ENCODE peak calls at places on chromosome 12, in four cellular contexts. V, T, G and S are unnamed samples.
A peak's percentile ranks its signal among the peaks of the same experiment; 100 is the strongest.

GRCh38 chr12:86601550-86602308 is 345.5 kb upstream of the MGAT4C start:
- DNase-seq in V (no peak), T (no peak), G (no peak), S (no peak)

GRCh38 chr12:57845478-57846284 is 848 bp downstream of the CTDSP2 start:
- DNase-seq in V (peak; percentile 54), T (peak; percentile 40), G (peak; percentile 68), S (peak; percentile 40)

GRCh38 chr12:6827437-6827894 is 741 bp upstream of the P3H3 start:
- DNase-seq in V (peak; percentile 89), T (peak; percentile 71), G (no peak), S (no peak)

GRCh38 chr12:11650697-11651281 is 1.3 kb downstream of the ETV6 start:
- DNase-seq in V (peak; percentile 50), T (no peak), G (no peak), S (no peak)

GRCh38 chr12:50620050-50620974 is 115.5 kb downstream of the DIP2B start:
- DNase-seq in V (peak; percentile 89), T (peak; percentile 79), G (no peak), S (peak; percentile 51)

GRCh38 chr12:23648546-23648945 is 300.9 kb downstream of the SOX5 start:
- DNase-seq in V (no peak), T (no peak), G (no peak), S (no peak)

GRCh38 chr12:96234591-96235496 is 40.7 kb downstream of the ELK3 start:
- DNase-seq in V (no peak), T (no peak), G (no peak), S (no peak)

GRCh38 chr12:108939594-108939993 is 59.7 kb downstream of the DAO start:
- DNase-seq in V (peak; percentile 10), T (no peak), G (no peak), S (no peak)

GRCh38 chr12:48978291-48978740 is at the start of gene WNT1:
- DNase-seq in V (no peak), T (no peak), G (no peak), S (no peak)

GRCh38 chr12:1920971-1921370 is 2.5 kb upstream of the CACNA2D4 start:
- DNase-seq in V (no peak), T (no peak), G (no peak), S (no peak)

GRCh38 chr12:28415755-28416154 is 225.5 kb downstream of the CCDC91 start:
- DNase-seq in V (peak; percentile 76), T (peak; percentile 80), G (no peak), S (no peak)

GRCh38 chr12:112020947-112021457 is 7.8 kb downstream of the ERP29 start:
- DNase-seq in V (no peak), T (no peak), G (no peak), S (no peak)

GRCh38 chr12:105783983-105784947 is 354.5 kb downstream of the NUAK1 start:
- DNase-seq in V (no peak), T (no peak), G (no peak), S (no peak)

GRCh38 chr12:7114851-7115250 is 5.8 kb upstream of the C1RL start:
- DNase-seq in V (no peak), T (no peak), G (no peak), S (no peak)

GRCh38 chr12:120532701-120533238 is 1.4 kb upstream of the RNF10 start:
- DNase-seq in V (no peak), T (no peak), G (no peak), S (no peak)

GRCh38 chr12:115752913-115753726 is 524.4 kb downstream of the MED13L start:
- DNase-seq in V (peak; percentile 89), T (peak; percentile 61), G (no peak), S (no peak)

GRCh38 chr12:26906704-26907103 is 31.1 kb downstream of the INTS13 start:
- DNase-seq in V (no peak), T (no peak), G (no peak), S (no peak)

GRCh38 chr12:50985322-50985721 is 33.0 kb downstream of the HIGD1C start:
- DNase-seq in V (peak; percentile 55), T (peak; percentile 97), G (no peak), S (no peak)

GRCh38 chr12:89768586-89769482 is 60.2 kb upstream of the ATP2B1 start:
- DNase-seq in V (peak; percentile 98), T (peak; percentile 97), G (no peak), S (peak; percentile 66)

GRCh38 chr12:95630496-95630895 is 79.2 kb upstream of the USP44 start:
- DNase-seq in V (no peak), T (no peak), G (no peak), S (no peak)

GRCh38 chr12:27493260-27493935 is 30.6 kb upstream of the PPFIBP1 start:
- DNase-seq in V (peak; percentile 54), T (no peak), G (no peak), S (no peak)

GRCh38 chr12:87413784-87414183 is 615.4 kb downstream of the C12orf50 start:
- DNase-seq in V (peak; percentile 24), T (no peak), G (no peak), S (no peak)

GRCh38 chr12:74242088-74242487 is 295.5 kb upstream of the ATXN7L3B start:
- DNase-seq in V (no peak), T (no peak), G (no peak), S (no peak)

GRCh38 chr12:76784600-76785051 is 20.7 kb downstream of the ZDHHC17 start:
- DNase-seq in V (peak; percentile 68), T (peak; percentile 57), G (no peak), S (no peak)

GRCh38 chr12:119274636-119275065 is 59.9 kb upstream of the CCDC60 start:
- DNase-seq in V (no peak), T (no peak), G (no peak), S (no peak)

GRCh38 chr12:1880876-1881275 is 37.6 kb downstream of the CACNA2D4 start:
- DNase-seq in V (no peak), T (no peak), G (no peak), S (no peak)

GRCh38 chr12:121781751-121782615 is 11.5 kb downstream of the RHOF start:
- DNase-seq in V (peak; percentile 31), T (no peak), G (peak; percentile 61), S (no peak)

GRCh38 chr12:42887657-42888056 is 298.1 kb upstream of the PRICKLE1 start:
- DNase-seq in V (peak; percentile 12), T (no peak), G (no peak), S (no peak)

GRCh38 chr12:51887476-51888315 is at the start of gene ANKRD33:
- DNase-seq in V (no peak), T (no peak), G (no peak), S (no peak)

GRCh38 chr12:6851921-6852650 is at the start of gene USP5:
- DNase-seq in V (peak; percentile 100), T (peak; percentile 100), G (peak; percentile 91), S (peak; percentile 99)